ENCODE peak calls at places on chromosomes 6 and 20, in eight cellular contexts. One of them, this sample, is unnamed.
A peak's percentile ranks its signal among the peaks of the same experiment; 100 is the strongest.

GRCh38 chr6:1244941-1245340 is 67.0 kb upstream of the FOXQ1 start:
- DNase-seq in AG04450: no peak
- DNase-seq in astrocyte of the spinal cord: no peak
- DNase-seq in colonic mucosa: no peak
- DNase-seq in A549: no peak
- DNase-seq in right atrium auricular region: no peak
- DNase-seq in GM12865: no peak
- DNase-seq in BJ: peak; percentile 70
- DNase-seq in this sample: no peak

GRCh38 chr6:2770171-2770570 is 5.0 kb downstream of the WRNIP1 start:
- DNase-seq in astrocyte of the spinal cord: no peak
- DNase-seq in BJ: no peak
- DNase-seq in colonic mucosa: no peak
- DNase-seq in right atrium auricular region: no peak
- DNase-seq in AG04450: no peak
- DNase-seq in A549: no peak
- DNase-seq in GM12865: no peak
- DNase-seq in this sample: no peak

GRCh38 chr6:31070711-31071197 is 41.6 kb downstream of the C6orf15 start:
- DNase-seq in astrocyte of the spinal cord: peak; percentile 79
- DNase-seq in BJ: no peak
- DNase-seq in A549: peak; percentile 47
- DNase-seq in AG04450: peak; percentile 60
- DNase-seq in right atrium auricular region: no peak
- DNase-seq in GM12865: peak; percentile 34
- DNase-seq in colonic mucosa: no peak
- DNase-seq in this sample: peak; percentile 90

GRCh38 chr6:26576929-26577719 is 19.6 kb upstream of the ABT1 start:
- DNase-seq in right atrium auricular region: no peak
- DNase-seq in GM12865: peak; percentile 91
- DNase-seq in AG04450: no peak
- DNase-seq in colonic mucosa: peak; percentile 71
- DNase-seq in BJ: no peak
- DNase-seq in astrocyte of the spinal cord: peak; percentile 79
- DNase-seq in A549: no peak
- DNase-seq in this sample: peak; percentile 81

GRCh38 chr20:51750037-51750769 is 18.0 kb downstream of the ATP9A start:
- DNase-seq in AG04450: peak; percentile 76
- DNase-seq in GM12865: peak; percentile 16
- DNase-seq in astrocyte of the spinal cord: peak; percentile 88
- DNase-seq in colonic mucosa: peak; percentile 91
- DNase-seq in A549: peak; percentile 93
- DNase-seq in BJ: peak; percentile 49
- DNase-seq in right atrium auricular region: peak; percentile 80
- DNase-seq in this sample: peak; percentile 97

GRCh38 chr6:15892369-15892768 is 229.5 kb upstream of the DTNBP1 start:
- DNase-seq in colonic mucosa: no peak
- DNase-seq in astrocyte of the spinal cord: no peak
- DNase-seq in AG04450: no peak
- DNase-seq in BJ: no peak
- DNase-seq in A549: no peak
- DNase-seq in right atrium auricular region: no peak
- DNase-seq in GM12865: no peak
- DNase-seq in this sample: no peak

GRCh38 chr20:13418263-13419229 is 197.5 kb downstream of the ISM1 start:
- DNase-seq in astrocyte of the spinal cord: no peak
- DNase-seq in A549: no peak
- DNase-seq in GM12865: no peak
- DNase-seq in right atrium auricular region: no peak
- DNase-seq in colonic mucosa: no peak
- DNase-seq in AG04450: no peak
- DNase-seq in BJ: no peak
- DNase-seq in this sample: peak; percentile 15

GRCh38 chr6:99350573-99350972 is 1.1 kb upstream of the FAXC start:
- DNase-seq in BJ: no peak
- DNase-seq in astrocyte of the spinal cord: no peak
- DNase-seq in GM12865: no peak
- DNase-seq in colonic mucosa: peak; percentile 22
- DNase-seq in right atrium auricular region: no peak
- DNase-seq in A549: no peak
- DNase-seq in AG04450: no peak
- DNase-seq in this sample: no peak

GRCh38 chr6:72579865-72580264 is 42.0 kb upstream of the KCNQ5 start:
- DNase-seq in GM12865: no peak
- DNase-seq in AG04450: no peak
- DNase-seq in colonic mucosa: no peak
- DNase-seq in astrocyte of the spinal cord: no peak
- DNase-seq in A549: no peak
- DNase-seq in BJ: no peak
- DNase-seq in right atrium auricular region: no peak
- DNase-seq in this sample: peak; percentile 66

DNA sequence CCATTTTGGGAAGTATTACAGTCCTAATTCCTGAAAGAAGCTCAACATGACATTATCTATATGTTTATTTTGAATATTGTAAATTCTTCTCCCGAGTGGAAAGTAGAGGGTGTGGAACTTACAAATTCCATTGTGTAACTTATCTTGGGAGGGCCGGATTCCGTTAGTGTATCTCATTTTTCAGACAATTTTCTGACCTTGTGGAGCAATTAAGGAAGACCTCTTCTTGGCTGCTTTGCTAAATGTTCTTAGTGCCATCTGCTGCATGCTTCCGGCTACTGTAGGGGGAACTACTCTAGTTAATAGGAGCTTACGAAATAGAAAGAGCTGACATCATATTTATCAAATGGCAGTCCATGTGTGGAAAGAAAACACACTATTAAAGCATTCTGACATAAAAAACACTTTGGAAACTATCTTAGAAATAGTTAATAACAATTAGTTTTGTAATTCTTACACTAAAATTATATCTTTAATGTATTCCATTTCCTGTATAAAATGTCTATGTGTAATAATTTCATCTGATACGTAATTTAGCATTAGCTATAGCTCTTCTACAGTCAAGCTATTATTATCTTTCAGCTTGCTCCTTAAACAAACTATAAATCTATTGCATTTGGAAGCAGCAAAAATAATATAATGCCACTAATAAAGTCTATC is 41.5 kb upstream of the KCNQ5 start:
- DNase-seq in right atrium auricular region: no peak
- DNase-seq in GM12865: peak; percentile 44
- DNase-seq in colonic mucosa: no peak
- DNase-seq in AG04450: peak; percentile 49
- DNase-seq in astrocyte of the spinal cord: peak; percentile 79
- DNase-seq in BJ: peak; percentile 63
- DNase-seq in A549: peak; percentile 19
- DNase-seq in this sample: peak; percentile 81
- TF ChIP-seq CTCF in right atrium auricular region: peak; percentile 17
- TF ChIP-seq CTCF in GM12865: peak; percentile 17
- TF ChIP-seq CTCF in colonic mucosa: no peak
- TF ChIP-seq CTCF in AG04450: peak; percentile 84
- TF ChIP-seq CTCF in astrocyte of the spinal cord: peak; percentile 80
- TF ChIP-seq CTCF in BJ: peak; percentile 78
- TF ChIP-seq CTCF in A549: peak; percentile 55
- TF ChIP-seq CTCF in this sample: peak; percentile 86

GRCh38 chr6:55578537-55579363 is at the start of gene HMGCLL1:
- DNase-seq in colonic mucosa: peak; percentile 26
- DNase-seq in right atrium auricular region: no peak
- DNase-seq in BJ: no peak
- DNase-seq in AG04450: no peak
- DNase-seq in GM12865: no peak
- DNase-seq in astrocyte of the spinal cord: no peak
- DNase-seq in A549: peak; percentile 31
- DNase-seq in this sample: peak; percentile 34
- H3K4me3 ChIP-seq in colonic mucosa: peak within 1 kb of the TSS; percentile 12
- H3K4me3 ChIP-seq in right atrium auricular region: peak within 1 kb of the TSS; percentile 51
- H3K4me3 ChIP-seq in BJ: no peak within 1 kb of the TSS
- H3K4me3 ChIP-seq in AG04450: peak within 1 kb of the TSS; percentile 55
- H3K4me3 ChIP-seq in GM12865: no peak within 1 kb of the TSS
- H3K4me3 ChIP-seq in astrocyte of the spinal cord: peak within 1 kb of the TSS; percentile 42
- H3K4me3 ChIP-seq in A549: peak within 1 kb of the TSS; percentile 70
- H3K4me3 ChIP-seq in this sample: peak within 1 kb of the TSS; percentile 41

GRCh38 chr20:17793986-17794385 is 94.2 kb downstream of the BANF2 start:
- DNase-seq in right atrium auricular region: no peak
- DNase-seq in astrocyte of the spinal cord: no peak
- DNase-seq in GM12865: no peak
- DNase-seq in colonic mucosa: no peak
- DNase-seq in BJ: no peak
- DNase-seq in AG04450: no peak
- DNase-seq in A549: no peak
- DNase-seq in this sample: no peak
- TF ChIP-seq CTCF in right atrium auricular region: no peak
- TF ChIP-seq CTCF in astrocyte of the spinal cord: no peak
- TF ChIP-seq CTCF in GM12865: no peak
- TF ChIP-seq CTCF in colonic mucosa: no peak
- TF ChIP-seq CTCF in BJ: no peak
- TF ChIP-seq CTCF in AG04450: no peak
- TF ChIP-seq CTCF in A549: no peak
- TF ChIP-seq CTCF in this sample: no peak

GRCh38 chr20:44208770-44209169 is 1.8 kb downstream of the OSER1 start:
- DNase-seq in A549: no peak
- DNase-seq in BJ: no peak
- DNase-seq in astrocyte of the spinal cord: peak; percentile 3
- DNase-seq in GM12865: peak; percentile 38
- DNase-seq in AG04450: no peak
- DNase-seq in colonic mucosa: no peak
- DNase-seq in right atrium auricular region: no peak
- DNase-seq in this sample: no peak
- H3K4me3 ChIP-seq in A549: peak overlapping the region; percentile 64
- H3K4me3 ChIP-seq in BJ: peak overlapping the region; percentile 86
- H3K4me3 ChIP-seq in astrocyte of the spinal cord: peak overlapping the region; percentile 92
- H3K4me3 ChIP-seq in GM12865: peak overlapping the region; percentile 73
- H3K4me3 ChIP-seq in AG04450: peak overlapping the region; percentile 95
- H3K4me3 ChIP-seq in colonic mucosa: peak overlapping the region; percentile 89
- H3K4me3 ChIP-seq in right atrium auricular region: peak overlapping the region; percentile 97
- H3K4me3 ChIP-seq in this sample: peak overlapping the region; percentile 94

GRCh38 chr6:114301596-114302219 is 41.1 kb downstream of the HS3ST5 start:
- DNase-seq in right atrium auricular region: no peak
- DNase-seq in AG04450: no peak
- DNase-seq in A549: no peak
- DNase-seq in colonic mucosa: no peak
- DNase-seq in astrocyte of the spinal cord: no peak
- DNase-seq in GM12865: no peak
- DNase-seq in BJ: no peak
- DNase-seq in this sample: no peak
- TF ChIP-seq CTCF in right atrium auricular region: no peak
- TF ChIP-seq CTCF in AG04450: no peak
- TF ChIP-seq CTCF in A549: no peak
- TF ChIP-seq CTCF in colonic mucosa: no peak
- TF ChIP-seq CTCF in astrocyte of the spinal cord: no peak
- TF ChIP-seq CTCF in GM12865: no peak
- TF ChIP-seq CTCF in BJ: no peak
- TF ChIP-seq CTCF in this sample: no peak

GRCh38 chr6:50815436-50816114 is 3.1 kb upstream of the TFAP2B start:
- DNase-seq in colonic mucosa: no peak
- DNase-seq in AG04450: no peak
- DNase-seq in right atrium auricular region: no peak
- DNase-seq in GM12865: no peak
- DNase-seq in astrocyte of the spinal cord: peak; percentile 19
- DNase-seq in BJ: no peak
- DNase-seq in A549: no peak
- DNase-seq in this sample: peak; percentile 22
- H3K4me3 ChIP-seq in colonic mucosa: peak overlapping the region; percentile 40
- H3K4me3 ChIP-seq in AG04450: peak overlapping the region; percentile 59
- H3K4me3 ChIP-seq in right atrium auricular region: peak overlapping the region; percentile 37
- H3K4me3 ChIP-seq in GM12865: peak overlapping the region; percentile 51
- H3K4me3 ChIP-seq in astrocyte of the spinal cord: peak overlapping the region; percentile 48
- H3K4me3 ChIP-seq in BJ: peak overlapping the region; percentile 46
- H3K4me3 ChIP-seq in A549: peak overlapping the region; percentile 54
- H3K4me3 ChIP-seq in this sample: peak overlapping the region; percentile 62

GRCh38 chr20:48445827-48446226 is 382.0 kb downstream of the PREX1 start:
- DNase-seq in astrocyte of the spinal cord: no peak
- DNase-seq in AG04450: no peak
- DNase-seq in BJ: no peak
- DNase-seq in GM12865: no peak
- DNase-seq in right atrium auricular region: no peak
- DNase-seq in colonic mucosa: no peak
- DNase-seq in A549: no peak
- DNase-seq in this sample: no peak

GRCh38 chr20:48451401-48451800 is 376.4 kb downstream of the PREX1 start:
- DNase-seq in astrocyte of the spinal cord: no peak
- DNase-seq in colonic mucosa: no peak
- DNase-seq in GM12865: no peak
- DNase-seq in AG04450: no peak
- DNase-seq in right atrium auricular region: no peak
- DNase-seq in BJ: no peak
- DNase-seq in A549: no peak
- DNase-seq in this sample: no peak

GRCh38 chr20:48444249-48444648 is 383.6 kb downstream of the PREX1 start:
- DNase-seq in GM12865: no peak
- DNase-seq in AG04450: no peak
- DNase-seq in colonic mucosa: no peak
- DNase-seq in BJ: no peak
- DNase-seq in A549: no peak
- DNase-seq in astrocyte of the spinal cord: peak; percentile 0
- DNase-seq in right atrium auricular region: no peak
- DNase-seq in this sample: no peak

GRCh38 chr20:48447456-48447855 is 380.3 kb downstream of the PREX1 start:
- DNase-seq in astrocyte of the spinal cord: no peak
- DNase-seq in BJ: no peak
- DNase-seq in colonic mucosa: no peak
- DNase-seq in right atrium auricular region: no peak
- DNase-seq in AG04450: no peak
- DNase-seq in GM12865: no peak
- DNase-seq in A549: no peak
- DNase-seq in this sample: no peak

DNA sequence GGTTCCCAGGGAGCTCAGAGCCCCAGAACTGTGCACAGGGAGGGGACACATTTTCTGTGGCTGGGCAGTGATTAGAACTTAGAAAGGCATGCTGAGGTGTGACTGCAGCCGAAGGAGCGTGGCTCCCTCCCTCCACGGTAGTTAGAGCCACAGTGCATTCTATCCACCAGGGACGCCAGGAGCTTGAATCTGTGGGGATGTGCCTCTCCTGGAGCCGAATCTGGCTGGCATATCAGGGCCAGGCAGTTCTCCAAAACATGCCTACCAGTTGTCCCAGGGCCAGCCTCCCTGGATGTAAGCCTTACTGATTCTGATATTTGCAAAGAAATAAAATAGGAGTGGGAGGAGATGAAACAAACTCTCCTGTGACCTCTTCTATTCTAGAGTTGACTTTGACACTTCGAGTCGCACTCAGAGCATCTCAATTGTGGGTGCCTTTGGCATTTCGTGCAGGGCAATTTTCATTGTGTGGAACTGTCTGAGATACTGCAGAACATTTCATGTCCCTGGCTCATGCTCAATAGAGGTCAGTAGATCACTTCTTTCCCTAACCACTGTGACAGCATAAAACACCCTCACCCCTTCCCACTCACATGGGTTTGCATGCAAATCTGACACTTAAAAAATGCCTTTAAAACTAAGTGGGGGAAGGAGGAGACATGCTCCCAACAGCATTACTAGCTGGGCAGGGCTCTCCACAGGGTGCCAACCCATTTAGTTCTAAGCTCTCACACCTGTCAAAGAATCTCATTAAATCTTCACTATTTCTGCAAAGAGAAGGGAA is 379.0 kb downstream of the PREX1 start:
- DNase-seq in A549: no peak
- DNase-seq in colonic mucosa: no peak
- DNase-seq in AG04450: no peak
- DNase-seq in BJ: no peak
- DNase-seq in right atrium auricular region: no peak
- DNase-seq in astrocyte of the spinal cord: no peak
- DNase-seq in GM12865: no peak
- DNase-seq in this sample: no peak
- TF ChIP-seq CTCF in A549: no peak
- TF ChIP-seq CTCF in colonic mucosa: no peak
- TF ChIP-seq CTCF in AG04450: no peak
- TF ChIP-seq CTCF in BJ: no peak
- TF ChIP-seq CTCF in right atrium auricular region: no peak
- TF ChIP-seq CTCF in astrocyte of the spinal cord: no peak
- TF ChIP-seq CTCF in GM12865: no peak
- TF ChIP-seq CTCF in this sample: no peak